ENCODE peak calls at places on chromosomes 6 and 20, in four cellular contexts. One of them, this sample, is unnamed.

GRCh38 chr6:9502991-9503761 is 911.7 kb downstream of the TFAP2A start:
- DNase-seq in spleen: no peak
- DNase-seq in stomach: no peak
- DNase-seq in esophagus muscularis mucosa: no peak
- DNase-seq in this sample: no peak

GRCh38 chr6:163897669-163898068 is 483.2 kb downstream of the QKI start:
- DNase-seq in spleen: no peak
- DNase-seq in stomach: no peak
- DNase-seq in esophagus muscularis mucosa: no peak
- DNase-seq in this sample: no peak

GRCh38 chr6:89379281-89379680 is 26.8 kb upstream of the UBE2J1 start:
- DNase-seq in spleen: no peak
- DNase-seq in stomach: no peak
- DNase-seq in esophagus muscularis mucosa: no peak
- DNase-seq in this sample: no peak

GRCh38 chr6:141483561-141484061 is 649.1 kb upstream of the GJE1 start:
- DNase-seq in spleen: no peak
- DNase-seq in stomach: no peak
- DNase-seq in esophagus muscularis mucosa: no peak
- DNase-seq in this sample: no peak

GRCh38 chr6:152636675-152637421 is at the start of gene SYNE1:
- DNase-seq in spleen: peak; percentile 92
- DNase-seq in stomach: peak; percentile 57
- DNase-seq in esophagus muscularis mucosa: no peak
- DNase-seq in this sample: peak; percentile 44

GRCh38 chr20:56417911-56418310 is 5.9 kb downstream of the CASS4 start:
- DNase-seq in spleen: no peak
- DNase-seq in stomach: no peak
- DNase-seq in esophagus muscularis mucosa: no peak
- DNase-seq in this sample: no peak

GRCh38 chr6:49849121-49849907 is 17.0 kb downstream of the CRISP1 start:
- DNase-seq in spleen: no peak
- DNase-seq in stomach: no peak
- DNase-seq in esophagus muscularis mucosa: no peak
- DNase-seq in this sample: no peak

GRCh38 chr6:32244270-32244669 is 20.4 kb upstream of the NOTCH4 start:
- DNase-seq in spleen: no peak
- DNase-seq in stomach: no peak
- DNase-seq in esophagus muscularis mucosa: peak; percentile 92
- DNase-seq in this sample: peak; percentile 76

GRCh38 chr6:11143394-11144371 is 32.2 kb upstream of the ERVFRD-1 start:
- DNase-seq in spleen: peak; percentile 84
- DNase-seq in stomach: peak; percentile 61
- DNase-seq in esophagus muscularis mucosa: no peak
- DNase-seq in this sample: peak; percentile 34

GRCh38 chr6:36514554-36515456 is 32.5 kb downstream of the STK38 start:
- DNase-seq in spleen: no peak
- DNase-seq in stomach: no peak
- DNase-seq in esophagus muscularis mucosa: no peak
- DNase-seq in this sample: no peak

GRCh38 chr20:12171927-12172581 is 254.4 kb downstream of the BTBD3 start:
- DNase-seq in spleen: no peak
- DNase-seq in stomach: no peak
- DNase-seq in esophagus muscularis mucosa: no peak
- DNase-seq in this sample: peak; percentile 58

GRCh38 chr20:36010745-36011326 is 42.4 kb downstream of the CNBD2 start:
- DNase-seq in spleen: peak; percentile 7
- DNase-seq in stomach: no peak
- DNase-seq in esophagus muscularis mucosa: no peak
- DNase-seq in this sample: no peak

GRCh38 chr20:38635721-38636285 is 34.2 kb downstream of the ARHGAP40 start:
- DNase-seq in spleen: no peak
- DNase-seq in stomach: no peak
- DNase-seq in esophagus muscularis mucosa: no peak
- DNase-seq in this sample: no peak

GRCh38 chr6:43937236-43938177 is 167.5 kb downstream of the VEGFA start:
- DNase-seq in spleen: peak; percentile 50
- DNase-seq in stomach: peak; percentile 63
- DNase-seq in esophagus muscularis mucosa: no peak
- DNase-seq in this sample: peak; percentile 13

GRCh38 chr6:39224523-39225182 is 4.6 kb downstream of the KCNK5 start:
- DNase-seq in spleen: no peak
- DNase-seq in stomach: no peak
- DNase-seq in esophagus muscularis mucosa: no peak
- DNase-seq in this sample: no peak

GRCh38 chr20:59665656-59666555 is 61.6 kb downstream of the PHACTR3 start:
- DNase-seq in spleen: no peak
- DNase-seq in stomach: no peak
- DNase-seq in esophagus muscularis mucosa: peak; percentile 89
- DNase-seq in this sample: no peak

GRCh38 chr6:113006494-113006893 is 659.4 kb downstream of the RFPL4B start:
- DNase-seq in spleen: no peak
- DNase-seq in stomach: no peak
- DNase-seq in esophagus muscularis mucosa: no peak
- DNase-seq in this sample: no peak

GRCh38 chr20:967796-968742 is 34.0 kb downstream of the RSPO4 start:
- DNase-seq in spleen: no peak
- DNase-seq in stomach: no peak
- DNase-seq in esophagus muscularis mucosa: no peak
- DNase-seq in this sample: no peak

GRCh38 chr6:144219056-144219685 is 66.0 kb upstream of the UTRN start:
- DNase-seq in spleen: no peak
- DNase-seq in stomach: no peak
- DNase-seq in esophagus muscularis mucosa: no peak
- DNase-seq in this sample: no peak

GRCh38 chr20:22374678-22375590 is 209.4 kb downstream of the FOXA2 start:
- DNase-seq in spleen: no peak
- DNase-seq in stomach: no peak
- DNase-seq in esophagus muscularis mucosa: no peak
- DNase-seq in this sample: no peak

GRCh38 chr20:25225642-25226432 is 22.0 kb upstream of the PYGB start:
- DNase-seq in spleen: peak; percentile 64
- DNase-seq in stomach: no peak
- DNase-seq in esophagus muscularis mucosa: no peak
- DNase-seq in this sample: no peak

GRCh38 chr20:57083072-57083471 is 183.4 kb downstream of the BMP7 start:
- DNase-seq in spleen: no peak
- DNase-seq in stomach: no peak
- DNase-seq in esophagus muscularis mucosa: no peak
- DNase-seq in this sample: no peak

GRCh38 chr20:18527836-18528235 is 20.1 kb downstream of the SEC23B start:
- DNase-seq in spleen: no peak
- DNase-seq in stomach: no peak
- DNase-seq in esophagus muscularis mucosa: no peak
- DNase-seq in this sample: no peak

GRCh38 chr6:33313709-33314514 is at the start of gene TAPBP:
- DNase-seq in spleen: peak; percentile 92
- DNase-seq in stomach: peak; percentile 60
- DNase-seq in esophagus muscularis mucosa: no peak
- DNase-seq in this sample: peak; percentile 62
- TF ChIP-seq POLR2A in spleen: peak; percentile 55
- TF ChIP-seq POLR2A in stomach: no peak
- TF ChIP-seq POLR2A in esophagus muscularis mucosa: no peak
- TF ChIP-seq POLR2A in this sample: peak; percentile 40

GRCh38 chr6:168385858-168386735 is 54.9 kb upstream of the SMOC2 start:
- DNase-seq in spleen: peak; percentile 62
- DNase-seq in stomach: peak; percentile 63
- DNase-seq in esophagus muscularis mucosa: no peak
- DNase-seq in this sample: no peak
- H3K9me3 ChIP-seq in spleen: no peaks in the 10 kb centered on the region
- H3K9me3 ChIP-seq in stomach: no peaks in the 10 kb centered on the region
- H3K9me3 ChIP-seq in esophagus muscularis mucosa: no peaks in the 10 kb centered on the region
- H3K9me3 ChIP-seq in this sample: no peaks in the 10 kb centered on the region

DNA sequence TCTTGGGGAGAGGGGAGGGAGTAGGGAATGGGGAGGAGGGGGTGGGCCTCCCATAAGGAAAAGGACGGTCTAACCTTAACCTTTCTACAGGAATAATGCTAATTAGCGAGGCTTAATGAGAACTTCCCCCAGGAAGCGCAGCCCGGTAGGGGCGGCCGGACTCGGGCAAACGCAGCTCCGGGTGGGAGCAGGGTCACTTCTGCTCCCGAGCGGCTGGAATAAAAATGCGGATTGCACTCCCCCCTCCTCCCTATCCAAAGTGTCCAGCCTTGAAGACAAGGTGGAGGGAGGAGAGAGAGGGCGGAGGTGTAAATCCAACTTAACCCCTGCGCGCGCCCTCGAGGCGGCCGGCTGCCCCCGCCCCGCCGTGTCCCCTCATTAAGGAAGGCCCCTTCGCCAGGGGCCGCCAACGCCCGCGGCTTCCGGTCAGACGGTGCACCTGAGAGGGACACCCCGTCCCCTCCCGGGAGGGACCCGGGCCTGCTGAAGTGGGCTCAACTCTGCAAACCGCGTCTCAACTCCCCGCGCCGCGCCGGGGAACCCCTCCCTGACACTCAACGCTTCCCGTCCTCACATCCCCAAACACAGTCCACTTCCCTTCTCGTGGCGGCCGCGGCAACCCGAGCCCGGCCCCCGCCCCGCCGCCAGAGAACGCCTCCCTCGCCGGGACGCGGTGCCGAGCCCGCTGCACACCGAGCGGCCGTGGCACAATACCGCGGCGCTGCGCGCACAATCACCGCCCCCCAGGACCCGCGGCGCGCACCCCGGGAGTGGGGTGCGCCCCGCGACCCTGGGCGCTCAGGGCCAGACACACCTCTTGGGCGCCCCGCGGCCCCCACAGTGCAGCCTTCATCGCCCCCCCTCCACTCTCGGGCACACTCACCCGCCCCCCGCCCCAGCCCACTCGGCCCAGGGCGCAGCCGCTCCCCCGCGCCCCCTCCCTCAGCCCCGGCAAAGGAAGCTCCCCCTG is 102.6 kb downstream of the NOL4L start:
- DNase-seq in spleen: peak; percentile 93
- DNase-seq in stomach: peak; percentile 55
- DNase-seq in esophagus muscularis mucosa: no peak
- DNase-seq in this sample: no peak
- TF ChIP-seq POLR2A in spleen: no peak
- TF ChIP-seq POLR2A in stomach: no peak
- TF ChIP-seq POLR2A in esophagus muscularis mucosa: no peak
- TF ChIP-seq POLR2A in this sample: no peak

DNA sequence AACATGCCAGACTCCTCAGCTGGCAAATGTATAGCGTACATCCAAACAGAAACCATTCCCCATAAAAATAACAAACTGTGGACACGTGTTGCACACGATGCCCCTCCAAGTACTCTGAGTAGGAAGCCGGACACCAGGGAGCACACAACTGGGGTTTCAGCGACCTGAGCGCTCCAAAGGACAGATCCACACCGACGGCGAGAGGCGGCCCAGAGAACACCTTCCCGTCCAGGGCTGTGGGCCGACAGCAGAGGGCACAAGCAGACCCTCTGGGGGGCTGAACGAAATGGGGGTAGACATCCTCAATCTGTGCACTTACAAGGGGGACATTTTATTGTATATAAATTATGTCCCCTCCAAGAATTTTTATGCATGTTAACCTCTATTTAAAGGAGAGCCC is 24.7 kb downstream of the TAF4 start:
- DNase-seq in spleen: peak; percentile 38
- DNase-seq in stomach: no peak
- DNase-seq in esophagus muscularis mucosa: no peak
- DNase-seq in this sample: no peak
- H3K9me3 ChIP-seq in spleen: no peaks in the 10 kb centered on the region
- H3K9me3 ChIP-seq in stomach: no peaks in the 10 kb centered on the region
- H3K9me3 ChIP-seq in esophagus muscularis mucosa: no peaks in the 10 kb centered on the region
- H3K9me3 ChIP-seq in this sample: no peaks in the 10 kb centered on the region

GRCh38 chr6:54074109-54074508 is 37.1 kb upstream of the MLIP start:
- DNase-seq in spleen: no peak
- DNase-seq in stomach: no peak
- DNase-seq in esophagus muscularis mucosa: no peak
- DNase-seq in this sample: no peak
- TF ChIP-seq POLR2A in spleen: no peak
- TF ChIP-seq POLR2A in stomach: no peak
- TF ChIP-seq POLR2A in esophagus muscularis mucosa: no peak
- TF ChIP-seq POLR2A in this sample: no peak

DNA sequence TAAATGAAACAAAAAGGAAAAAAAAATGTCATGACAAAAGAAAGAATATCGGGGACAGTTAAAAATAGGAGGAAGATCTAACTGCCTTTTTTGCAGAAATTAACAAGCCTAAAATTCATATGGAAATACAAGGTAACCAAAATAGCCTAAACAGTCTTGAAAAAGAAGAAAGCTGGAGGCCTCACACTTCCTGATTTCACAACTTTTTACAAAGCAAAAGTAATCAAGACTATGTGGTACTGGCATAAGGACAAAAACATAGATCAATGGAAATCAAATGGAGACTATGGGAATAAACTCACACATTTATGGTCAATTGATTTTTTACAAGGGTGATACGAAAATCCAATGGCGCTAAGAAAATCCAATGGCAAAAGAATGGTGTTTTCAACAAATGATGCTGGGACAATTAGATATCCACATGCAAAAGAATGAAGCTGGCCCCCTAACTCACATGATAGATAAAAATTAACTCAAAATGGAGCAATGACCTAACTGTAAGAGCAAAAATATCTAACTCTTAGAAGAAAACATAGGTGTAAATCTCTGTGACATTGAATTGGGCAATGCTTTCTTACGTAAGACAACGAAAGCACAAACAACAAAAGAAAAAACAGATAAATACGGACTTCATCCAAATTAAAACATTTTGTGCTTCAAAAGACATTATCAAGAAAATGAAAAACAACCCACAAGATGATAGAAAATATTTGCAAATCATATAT is 24.5 kb downstream of the MAP3K5 start:
- DNase-seq in spleen: no peak
- DNase-seq in stomach: no peak
- DNase-seq in esophagus muscularis mucosa: no peak
- DNase-seq in this sample: no peak
- H3K9me3 ChIP-seq in spleen: no peaks in the 10 kb centered on the region
- H3K9me3 ChIP-seq in stomach: no peaks in the 10 kb centered on the region
- H3K9me3 ChIP-seq in esophagus muscularis mucosa: no peaks in the 10 kb centered on the region
- H3K9me3 ChIP-seq in this sample: no peaks in the 10 kb centered on the region

DNA sequence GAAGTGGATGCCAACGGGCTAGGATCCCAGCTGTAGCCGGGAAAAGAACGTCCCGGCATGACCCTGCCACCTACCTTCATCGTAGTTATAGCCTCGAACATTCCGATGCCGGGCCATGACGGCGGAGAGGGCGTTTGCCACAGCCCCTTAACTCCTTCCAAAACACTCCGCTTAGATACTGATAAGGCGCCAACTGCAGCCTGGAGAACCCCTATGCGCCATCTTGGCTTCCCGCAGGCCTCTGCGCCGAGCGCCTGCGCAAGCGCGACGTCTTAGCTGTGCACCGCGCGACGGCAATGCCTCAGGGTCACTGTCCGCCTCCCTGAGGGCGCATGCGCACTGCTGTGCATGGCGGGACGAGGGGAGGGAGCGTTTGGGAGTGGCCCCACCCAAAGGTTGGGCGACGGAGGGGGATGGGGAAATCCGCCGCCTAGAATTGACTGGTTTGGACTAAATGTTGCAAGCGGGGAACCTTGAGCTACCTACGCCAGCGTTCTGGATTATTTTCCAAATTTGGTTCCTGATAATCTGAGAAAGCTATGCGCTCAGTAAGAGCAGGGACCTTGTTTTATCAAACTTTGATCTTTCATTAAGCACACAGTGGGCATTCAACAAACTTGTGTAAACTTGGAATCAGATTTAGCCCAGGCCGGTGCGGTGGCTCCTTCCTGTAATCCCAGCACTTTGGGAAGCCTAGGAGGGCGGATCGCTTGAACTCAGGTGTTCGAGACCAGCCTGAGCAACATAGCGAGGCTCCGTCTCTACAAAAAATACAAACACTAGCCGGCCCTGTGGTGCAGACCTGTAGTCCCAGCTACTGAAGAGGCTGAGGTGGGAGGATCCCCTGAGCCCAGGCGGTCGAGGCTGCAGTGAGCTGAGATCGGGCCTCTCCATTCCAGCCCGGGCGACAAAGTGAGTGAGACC is at the start of gene HBS1L:
- DNase-seq in spleen: peak; percentile 99
- DNase-seq in stomach: peak; percentile 96
- DNase-seq in esophagus muscularis mucosa: peak; percentile 97
- DNase-seq in this sample: peak; percentile 94
- TF ChIP-seq POLR2A in spleen: peak; percentile 82
- TF ChIP-seq POLR2A in stomach: no peak
- TF ChIP-seq POLR2A in esophagus muscularis mucosa: peak; percentile 78
- TF ChIP-seq POLR2A in this sample: peak; percentile 81